ENCODE peak calls at places on chromosome 14, in six cellular contexts. L is lower lobe of right lung, F is HFFc6, P is left ventricle myocardium inferior, J is choroid plexus epithelial cell, E is Calu3. M is an unnamed sample.

GRCh38 chr14:78612666-78613065 is 442.5 kb downstream of the NRXN3 start:
- DNase-seq in F (no peak), L (no peak), E (no peak), P (no peak), J (no peak), M (no peak)

GRCh38 chr14:62322216-62322615 is 560.0 kb downstream of the SNAPC1 start:
- DNase-seq in L (no peak), P (no peak), J (no peak), F (no peak), E (no peak), M (no peak)

GRCh38 chr14:63454863-63455622 is 88.1 kb downstream of the PPP2R5E start:
- DNase-seq in L (no peak), J (peak; percentile 72), E (no peak), P (no peak), F (peak; percentile 18), M (no peak)

GRCh38 chr14:102622262-102622885 is 29.9 kb downstream of the RCOR1 start:
- DNase-seq in P (no peak), E (no peak), F (no peak), J (no peak), L (no peak), M (peak; percentile 13)

GRCh38 chr14:51957950-51958349 is 31.4 kb upstream of the RTRAF start:
- DNase-seq in J (peak; percentile 63), P (no peak), F (no peak), E (no peak), L (no peak), M (no peak)

GRCh38 chr14:34711169-34711568 is 3.2 kb downstream of the CFL2 start:
- DNase-seq in L (no peak), F (peak; percentile 93), P (no peak), J (peak; percentile 96), E (no peak), M (no peak)

GRCh38 chr14:64561631-64562030 is 11.9 kb downstream of the PPP1R36 start:
- DNase-seq in E (no peak), J (peak; percentile 24), L (no peak), P (no peak), F (no peak), M (no peak)

GRCh38 chr14:30312214-30312613 is 246.7 kb upstream of the G2E3 start:
- DNase-seq in J (no peak), P (no peak), L (no peak), F (no peak), E (no peak), M (no peak)

GRCh38 chr14:37081856-37082255 is 90.5 kb downstream of the SLC25A21 start:
- DNase-seq in E (no peak), L (no peak), P (no peak), F (no peak), J (no peak), M (no peak)

GRCh38 chr14:28770574-28770973 is 4.0 kb downstream of the FOXG1 start:
- DNase-seq in J (no peak), P (no peak), E (no peak), L (no peak), F (no peak), M (no peak)

GRCh38 chr14:61193471-61193870 is 87.7 kb downstream of the TMEM30B start:
- DNase-seq in F (no peak), E (no peak), J (no peak), P (no peak), L (no peak), M (no peak)

GRCh38 chr14:61196792-61197191 is 84.3 kb downstream of the TMEM30B start:
- DNase-seq in L (no peak), E (peak; percentile 4), P (no peak), J (peak; percentile 50), F (no peak), M (no peak)

GRCh38 chr14:61192970-61193369 is 88.2 kb downstream of the TMEM30B start:
- DNase-seq in J (no peak), L (no peak), E (no peak), P (no peak), F (no peak), M (no peak)

GRCh38 chr14:61197416-61197815 is 83.7 kb downstream of the TMEM30B start:
- DNase-seq in J (no peak), E (no peak), P (no peak), L (no peak), F (no peak), M (no peak)

DNA sequence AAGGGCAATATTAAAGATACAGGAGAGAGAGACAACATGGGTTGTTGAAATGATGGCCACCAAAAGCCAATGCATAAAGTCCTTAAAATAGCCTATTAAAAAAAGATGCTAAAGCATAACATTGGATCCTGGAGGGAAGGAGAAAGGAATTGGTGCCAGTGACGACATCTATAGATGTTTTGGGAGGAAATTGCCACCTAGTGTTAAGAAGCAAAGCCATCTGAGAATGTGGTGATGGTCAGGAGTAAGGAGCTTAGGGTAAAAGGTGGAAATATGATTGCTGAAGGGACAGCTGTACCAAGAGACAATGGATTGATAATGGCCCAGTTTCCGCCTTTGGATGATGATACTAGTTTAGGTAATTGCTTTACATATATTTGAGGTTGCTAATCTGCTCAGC is 85.1 kb downstream of the TMEM30B start:
- DNase-seq in E (no peak), F (no peak), J (no peak), L (no peak), P (no peak), M (no peak)
- TF ChIP-seq CTCF in E (no peak), F (peak; percentile 15), J (peak; percentile 31), L (no peak), P (no peak), M (no peak)

DNA sequence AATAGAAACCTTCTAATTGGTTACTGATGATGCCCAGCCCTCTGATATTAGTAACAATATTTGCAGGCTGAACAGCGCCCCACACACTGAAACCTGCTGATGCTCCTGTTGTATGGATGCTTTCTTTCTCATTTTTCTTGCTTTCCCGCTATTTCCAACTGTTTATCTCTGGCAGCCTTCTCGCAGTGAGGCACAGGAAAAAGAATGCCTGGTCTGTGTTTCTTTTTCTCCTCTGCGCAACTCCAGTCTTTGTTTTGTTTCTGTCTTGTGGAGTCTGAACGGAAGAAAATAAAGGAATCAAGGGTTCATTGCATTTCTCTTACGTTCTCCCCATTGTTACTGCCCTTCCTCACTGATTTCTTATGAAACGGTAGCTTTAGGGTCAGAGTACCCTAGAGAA is 451.2 kb downstream of the EGLN3 start:
- DNase-seq in P (no peak), E (no peak), J (peak; percentile 39), F (no peak), L (no peak), M (no peak)
- TF ChIP-seq CTCF in P (no peak), E (no peak), J (peak; percentile 37), F (no peak), L (no peak), M (no peak)

DNA sequence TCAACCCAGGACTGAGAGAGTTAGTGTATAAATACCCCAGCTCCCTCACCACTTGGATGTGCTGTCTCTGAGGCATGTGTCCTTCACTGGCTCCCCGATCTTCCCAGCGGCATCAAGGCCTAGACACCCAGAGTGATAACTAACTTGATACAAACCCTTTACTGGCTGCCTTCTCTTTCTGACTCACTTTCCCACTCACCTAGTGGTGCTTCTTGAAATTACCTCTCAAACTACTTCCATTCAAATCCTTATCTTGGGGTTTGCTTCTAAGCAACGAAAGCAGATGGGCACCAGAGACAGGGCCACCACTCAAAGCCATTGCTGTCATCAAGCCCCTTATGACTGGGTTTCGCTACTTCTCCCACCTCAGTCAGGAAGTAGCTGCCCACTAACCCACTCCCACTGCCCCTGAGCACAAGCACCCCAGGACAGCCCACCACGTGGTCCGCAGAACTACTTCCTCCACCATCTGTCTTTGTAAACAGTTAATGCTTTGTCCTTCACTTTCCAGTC is 17.2 kb downstream of the ZFP36L1 start:
- DNase-seq in L (no peak), E (no peak), J (no peak), F (no peak), P (no peak), M (no peak)
- TF ChIP-seq CTCF in L (no peak), E (no peak), J (peak; percentile 1), F (peak; percentile 51), P (no peak), M (peak; percentile 52)

GRCh38 chr14:23101986-23102625 is 2.7 kb downstream of the CIROP start:
- DNase-seq in P (no peak), F (no peak), L (no peak), E (no peak), J (no peak), M (no peak)

GRCh38 chr14:23101213-23101970 is 3.4 kb downstream of the CIROP start:
- DNase-seq in L (no peak), P (no peak), E (no peak), J (no peak), F (no peak), M (no peak)

GRCh38 chr14:23097786-23098185 is 2.5 kb downstream of the C14orf119 start:
- DNase-seq in E (no peak), F (no peak), J (no peak), L (no peak), P (no peak), M (no peak)

GRCh38 chr14:23102801-23103200 is 2.0 kb downstream of the CIROP start:
- DNase-seq in F (no peak), E (no peak), P (no peak), J (no peak), L (no peak), M (no peak)

DNA sequence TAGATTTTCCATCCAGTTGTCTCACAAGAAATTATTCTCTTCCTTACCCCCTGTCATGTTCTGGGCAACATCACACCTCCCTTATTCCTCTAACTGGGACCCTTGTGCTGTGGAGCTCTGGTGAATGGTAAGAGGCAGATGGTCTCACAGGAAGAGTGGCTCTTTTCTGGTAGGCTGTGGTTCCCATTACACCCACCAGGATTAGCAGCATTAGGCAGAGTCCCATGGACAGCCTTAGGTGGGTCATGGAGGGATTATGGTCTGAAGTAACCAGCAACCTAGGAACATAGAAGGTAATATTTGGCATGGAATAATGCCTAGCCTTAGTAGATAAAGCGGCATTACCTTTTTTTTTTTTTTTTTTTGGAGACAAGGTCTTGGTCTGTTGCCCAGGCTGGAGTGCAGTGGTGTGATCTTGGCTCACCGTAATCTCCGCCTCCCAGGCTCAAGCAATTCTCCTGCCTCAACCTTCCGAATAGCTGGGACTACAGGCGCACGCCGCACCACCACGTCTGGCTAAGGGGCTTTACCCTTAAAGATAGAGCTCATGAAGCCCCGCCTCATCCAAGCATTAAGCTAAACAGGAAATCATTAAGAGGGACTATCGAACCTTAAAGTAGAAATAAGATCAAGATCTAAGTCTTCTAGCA is 4.0 kb downstream of the C14orf119 start:
- DNase-seq in L (peak; percentile 62), J (no peak), E (no peak), F (no peak), P (no peak), M (no peak)
- TF ChIP-seq CTCF in L (no peak), J (peak; percentile 14), E (no peak), F (peak; percentile 17), P (peak; percentile 11), M (no peak)

GRCh38 chr14:53950031-53950793 is 6.4 kb downstream of the BMP4 start:
- DNase-seq in P (no peak), F (no peak), L (no peak), E (no peak), J (no peak), M (no peak)
- TF ChIP-seq CTCF in P (no peak), F (no peak), L (no peak), E (no peak), J (no peak), M (no peak)

DNA sequence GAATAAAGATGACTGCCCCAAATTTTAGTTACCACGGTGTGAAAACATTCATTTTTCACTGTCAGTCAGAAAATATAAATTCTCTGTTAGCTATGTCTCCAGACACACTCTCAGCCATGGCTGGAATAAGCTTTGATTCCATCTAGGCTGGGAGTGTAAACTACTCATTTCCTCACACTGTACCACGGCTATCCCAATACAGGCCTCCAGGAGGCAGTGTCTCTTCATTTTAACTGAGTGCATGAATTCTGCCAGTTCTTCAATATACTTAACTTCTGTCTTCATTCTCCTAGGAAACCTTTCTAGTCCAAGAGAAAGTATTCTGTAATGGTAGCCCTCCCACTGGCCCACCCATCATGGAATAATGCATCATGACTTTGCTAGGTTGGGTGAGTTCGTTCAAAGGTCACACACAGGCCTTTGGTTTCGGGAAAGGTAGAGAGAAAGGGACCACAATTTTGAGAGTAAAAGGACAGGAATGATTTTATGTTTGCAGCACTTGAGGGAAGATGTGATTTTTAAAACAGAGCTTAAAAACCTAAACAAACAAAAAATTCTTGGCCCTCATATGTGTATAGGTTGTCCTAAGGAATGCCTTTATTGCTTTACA is 381.1 kb downstream of the SEC23A start:
- DNase-seq in E (peak; percentile 76), L (no peak), P (peak; percentile 21), J (peak; percentile 78), F (peak; percentile 48), M (peak; percentile 63)
- TF ChIP-seq CTCF in E (peak; percentile 45), L (peak; percentile 80), P (peak; percentile 80), J (peak; percentile 87), F (peak; percentile 91), M (peak; percentile 62)